ENCODE peak calls at places on chromosomes 16 and 17, in seven cellular contexts. L, R, O, M, P, T and X are unnamed samples.

GRCh38 chr16:47258874-47259461 is 115.2 kb upstream of the NETO2 start:
- DNase-seq in L (no peak), R (peak), O (peak), M (no peak), P (no peak), T (peak), X (no peak)

GRCh38 chr17:17524091-17524490 is 27.9 kb upstream of the RASD1 start:
- DNase-seq in L (no peak), R (no peak), O (no peak), M (no peak), P (no peak), T (no peak), X (no peak)

GRCh38 chr17:8896641-8897635 is 29.5 kb upstream of the PIK3R6 start:
- DNase-seq in L (no peak), R (no peak), O (no peak), M (no peak), P (peak), T (no peak), X (no peak)

GRCh38 chr16:10738231-10739077 is 5.2 kb upstream of the NUBP1 start:
- DNase-seq in L (no peak), R (no peak), O (peak), M (peak), P (peak), T (no peak), X (peak)

GRCh38 chr16:24701521-24701951 is 27.9 kb upstream of the TNRC6A start:
- DNase-seq in L (no peak), R (no peak), O (no peak), M (no peak), P (no peak), T (no peak), X (no peak)

GRCh38 chr17:60743812-60744211 is 66.2 kb downstream of the BCAS3 start:
- DNase-seq in L (no peak), R (peak), O (no peak), M (peak), P (no peak), T (no peak), X (no peak)

GRCh38 chr17:70352834-70353233 is 183.5 kb downstream of the KCNJ2 start:
- DNase-seq in L (no peak), R (no peak), O (no peak), M (no peak), P (no peak), T (no peak), X (no peak)

GRCh38 chr16:1263591-1264216 is 7.8 kb downstream of the TPSD1 start:
- DNase-seq in L (no peak), R (no peak), O (no peak), M (no peak), P (no peak), T (no peak), X (no peak)

GRCh38 chr17:29927546-29927945 is 2.5 kb downstream of the SSH2 start:
- DNase-seq in L (no peak), R (no peak), O (no peak), M (no peak), P (no peak), T (no peak), X (no peak)

GRCh38 chr16:11587643-11588247 is 1.0 kb upstream of the LITAF start:
- DNase-seq in L (no peak), R (no peak), O (no peak), M (no peak), P (peak), T (no peak), X (no peak)

GRCh38 chr17:627051-627450 is 87.6 kb downstream of the VPS53 start:
- DNase-seq in L (no peak), R (no peak), O (no peak), M (no peak), P (no peak), T (no peak), X (no peak)

GRCh38 chr17:82367724-82368524 is 3.6 kb upstream of the UTS2R start:
- DNase-seq in L (peak), R (peak), O (no peak), M (no peak), P (no peak), T (no peak), X (no peak)

GRCh38 chr16:88613911-88614817 is 24.2 kb upstream of the IL17C start:
- DNase-seq in L (no peak), R (no peak), O (no peak), M (no peak), P (no peak), T (no peak), X (no peak)

GRCh38 chr17:44878627-44879221 is 20.5 kb downstream of the EFTUD2 start:
- DNase-seq in L (peak), R (peak), O (peak), M (peak), P (no peak), T (peak), X (no peak)

GRCh38 chr17:34146440-34147043 is 108.5 kb upstream of the CCL2 start:
- DNase-seq in L (peak), R (peak), O (peak), M (peak), P (no peak), T (peak), X (no peak)
- TF ChIP-seq CTCF in L (peak), R (peak), O (peak), M (peak), P (peak), T (peak), X (no peak)

GRCh38 chr17:74410001-74410443 is 21.9 kb upstream of the GPRC5C start:
- DNase-seq in L (no peak), R (no peak), O (no peak), M (no peak), P (no peak), T (no peak), X (no peak)

GRCh38 chr17:74408830-74409229 is 23.1 kb upstream of the GPRC5C start:
- DNase-seq in L (no peak), R (no peak), O (no peak), M (peak), P (no peak), T (no peak), X (no peak)

GRCh38 chr17:74407384-74407783 is 24.5 kb upstream of the GPRC5C start:
- DNase-seq in L (no peak), R (no peak), O (no peak), M (peak), P (no peak), T (no peak), X (no peak)

GRCh38 chr17:74404802-74405201 is 27.1 kb upstream of the GPRC5C start:
- DNase-seq in L (no peak), R (no peak), O (no peak), M (no peak), P (no peak), T (no peak), X (no peak)

DNA sequence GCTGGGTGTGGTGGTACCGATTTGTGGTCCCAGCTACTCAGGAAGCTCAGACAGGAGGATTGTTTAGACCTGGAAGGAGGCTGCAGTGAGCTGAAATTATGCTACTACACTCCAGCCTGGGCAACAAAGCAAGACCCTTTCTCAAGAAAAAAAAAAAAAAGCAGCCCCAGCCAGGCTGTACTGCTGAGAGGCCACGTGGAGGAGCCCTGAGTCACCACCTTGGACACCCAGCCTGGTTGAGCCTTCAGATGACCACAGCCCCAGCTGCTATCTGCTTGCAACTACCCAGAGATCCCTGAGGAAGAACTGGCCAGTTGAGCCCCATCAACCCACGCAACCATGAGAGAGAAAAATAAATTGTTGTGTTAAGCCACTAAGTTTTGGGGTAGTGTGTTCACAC is 23.6 kb upstream of the GPRC5C start:
- DNase-seq in L (no peak), R (no peak), O (peak), M (peak), P (no peak), T (no peak), X (no peak)
- TF ChIP-seq CTCF in L (no peak), R (peak), O (peak), M (no peak), P (no peak), T (no peak), X (no peak)

DNA sequence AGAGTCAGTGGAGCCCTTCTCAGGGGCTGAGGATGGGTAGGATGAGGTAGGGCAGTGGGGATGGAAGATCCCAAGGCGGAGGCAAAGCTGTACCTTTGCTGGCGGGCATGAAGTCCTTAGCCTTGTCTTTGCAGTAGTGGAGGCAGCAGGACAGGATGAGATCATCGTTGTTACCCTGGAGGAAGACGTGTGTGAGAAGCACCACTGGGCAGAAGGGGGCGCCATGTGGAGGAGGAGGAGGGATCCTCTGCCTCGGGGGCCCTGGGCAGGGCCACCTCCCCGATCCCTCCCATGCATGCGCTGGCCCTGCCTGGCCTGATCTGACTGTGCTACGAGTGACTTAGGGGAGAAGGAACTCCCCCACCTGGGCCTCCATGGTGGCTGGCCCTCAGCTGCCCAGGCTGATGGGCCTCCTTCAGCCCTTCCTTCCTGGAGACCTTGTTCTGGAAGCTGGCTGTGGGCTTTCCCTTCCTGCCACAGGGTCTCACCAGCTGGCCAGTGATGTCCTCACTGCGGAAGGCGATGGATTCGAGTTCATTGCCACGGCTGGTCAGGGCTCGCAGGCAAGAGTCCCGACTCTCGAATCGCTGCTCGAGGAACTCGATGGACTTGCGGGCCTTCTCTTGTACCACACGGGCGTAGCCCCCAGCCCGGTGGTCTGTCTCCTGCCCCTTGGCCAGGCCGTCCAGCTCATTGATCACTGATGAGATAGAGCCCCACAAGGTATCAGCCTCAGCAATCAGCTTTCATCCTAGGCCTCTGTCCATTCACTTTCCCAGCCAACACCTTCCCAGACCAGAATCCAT is 10.3 kb downstream of the HIC1 start:
- DNase-seq in L (no peak), R (no peak), O (no peak), M (no peak), P (peak), T (peak), X (no peak)
- TF ChIP-seq CTCF in L (peak), R (peak), O (peak), M (no peak), P (peak), T (peak), X (peak)

DNA sequence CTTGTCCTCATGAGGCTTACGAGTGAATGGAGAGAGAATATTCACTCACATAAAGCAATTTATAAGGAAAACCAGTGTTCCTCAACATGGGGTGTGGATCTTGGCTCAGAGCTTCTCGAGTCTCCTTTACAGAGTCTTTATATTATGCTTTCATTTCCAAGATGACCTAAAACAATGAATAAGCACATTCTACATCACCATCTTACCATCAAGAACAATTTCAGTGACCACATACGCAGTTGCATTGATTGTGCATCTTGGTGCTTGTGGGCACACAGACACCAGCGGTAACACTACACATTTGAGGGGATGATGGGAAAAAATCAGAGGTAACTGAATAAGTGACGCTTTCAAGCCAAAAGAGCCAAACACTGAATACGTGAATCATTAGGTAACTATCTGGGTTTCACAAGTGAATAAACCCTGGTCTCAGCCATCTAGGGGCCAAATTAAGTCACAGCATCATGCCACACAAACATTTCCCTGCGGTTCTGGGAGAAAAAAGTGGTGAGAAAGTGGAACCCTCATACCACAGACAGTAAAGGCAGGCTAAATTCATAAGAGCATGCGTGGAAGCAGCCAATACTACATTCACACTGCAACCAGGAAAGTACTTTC is 9.4 kb downstream of the CWC25 start:
- DNase-seq in L (no peak), R (no peak), O (peak), M (no peak), P (no peak), T (no peak), X (no peak)
- TF ChIP-seq CTCF in L (no peak), R (peak), O (peak), M (no peak), P (no peak), T (no peak), X (peak)